ENCODE peak calls at places on chromosomes 3 and 15, in four cellular contexts. D, B, X and M are unnamed samples.

GRCh38 chr15:89765694-89766093 is 10.4 kb upstream of the MESP2 start:
- DNase-seq in D (no peak), X (no peak), B (no peak), M (no peak)

GRCh38 chr15:33086500-33087141 is 107.9 kb downstream of the FMN1 start:
- DNase-seq in X (no peak), D (no peak), B (peak; percentile 87), M (peak; percentile 66)

GRCh38 chr3:12400795-12401194 is 83.5 kb upstream of the TSEN2 start:
- DNase-seq in B (peak; percentile 86), D (no peak), X (no peak), M (no peak)

GRCh38 chr3:55592572-55592971 is 105.5 kb upstream of the WNT5A start:
- DNase-seq in B (no peak), D (no peak), X (no peak), M (no peak)

GRCh38 chr3:195546130-195546560 is 3.0 kb upstream of the PPP1R2 start:
- DNase-seq in B (peak; percentile 73), X (no peak), D (no peak), M (no peak)

GRCh38 chr15:28935316-28935715 is 49.5 kb downstream of the APBA2 start:
- DNase-seq in X (no peak), B (no peak), D (no peak), M (peak; percentile 11)

GRCh38 chr15:85500729-85501128 is 120.3 kb downstream of the AKAP13 start:
- DNase-seq in D (no peak), B (peak; percentile 15), X (peak; percentile 40), M (no peak)

GRCh38 chr15:90190606-90191343 is 10.4 kb upstream of the SEMA4B start:
- DNase-seq in D (no peak), X (no peak), B (no peak), M (peak; percentile 84)

GRCh38 chr3:63355809-63356208 is 77.7 kb downstream of the SYNPR start:
- DNase-seq in D (no peak), X (no peak), B (no peak), M (no peak)

GRCh38 chr15:85723960-85724945 is 70.5 kb downstream of the KLHL25 start:
- DNase-seq in B (no peak), X (no peak), D (no peak), M (no peak)

GRCh38 chr15:64807751-64808222 is 17.7 kb downstream of the PIF1 start:
- DNase-seq in X (no peak), B (no peak), D (no peak), M (no peak)

GRCh38 chr15:52002351-52002750 is 16.7 kb upstream of the MAPK6 start:
- DNase-seq in B (no peak), D (no peak), X (no peak), M (no peak)

GRCh38 chr3:102586485-102586884 is 151.7 kb downstream of the ZPLD1 start:
- DNase-seq in B (no peak), X (no peak), D (no peak), M (no peak)

GRCh38 chr15:77521206-77521605 is 100.5 kb downstream of the HMG20A start:
- DNase-seq in X (no peak), D (no peak), B (no peak), M (no peak)

GRCh38 chr3:105527949-105528348 is 161.2 kb downstream of the ALCAM start:
- DNase-seq in D (no peak), X (no peak), B (peak; percentile 49), M (no peak)

GRCh38 chr3:171904829-171905228 is 61.7 kb downstream of the TMEM212 start:
- DNase-seq in X (no peak), D (no peak), B (peak; percentile 28), M (no peak)

GRCh38 chr3:72205297-72205696 is 420.3 kb upstream of the PROK2 start:
- DNase-seq in X (no peak), D (no peak), B (no peak), M (no peak)

GRCh38 chr3:162437480-162437879 is 940.9 kb downstream of the OTOL1 start:
- DNase-seq in X (no peak), B (peak; percentile 52), D (no peak), M (no peak)

GRCh38 chr3:65597225-65597951 is 441.3 kb downstream of the MAGI1 start:
- DNase-seq in X (peak; percentile 50), B (peak; percentile 54), D (no peak), M (no peak)

GRCh38 chr3:42398080-42398479 is 12.3 kb downstream of the LYZL4 start:
- DNase-seq in X (no peak), D (no peak), B (no peak), M (no peak)
- TF ChIP-seq POLR2A in X (no peak), D (no peak), B (no peak), M (no peak)

GRCh38 chr3:124032881-124033359 is 41.0 kb upstream of the ROPN1 start:
- DNase-seq in D (no peak), B (peak; percentile 71), X (peak; percentile 91), M (peak; percentile 54)
- TF ChIP-seq POLR2A in D (no peak), B (no peak), X (no peak), M (no peak)

DNA sequence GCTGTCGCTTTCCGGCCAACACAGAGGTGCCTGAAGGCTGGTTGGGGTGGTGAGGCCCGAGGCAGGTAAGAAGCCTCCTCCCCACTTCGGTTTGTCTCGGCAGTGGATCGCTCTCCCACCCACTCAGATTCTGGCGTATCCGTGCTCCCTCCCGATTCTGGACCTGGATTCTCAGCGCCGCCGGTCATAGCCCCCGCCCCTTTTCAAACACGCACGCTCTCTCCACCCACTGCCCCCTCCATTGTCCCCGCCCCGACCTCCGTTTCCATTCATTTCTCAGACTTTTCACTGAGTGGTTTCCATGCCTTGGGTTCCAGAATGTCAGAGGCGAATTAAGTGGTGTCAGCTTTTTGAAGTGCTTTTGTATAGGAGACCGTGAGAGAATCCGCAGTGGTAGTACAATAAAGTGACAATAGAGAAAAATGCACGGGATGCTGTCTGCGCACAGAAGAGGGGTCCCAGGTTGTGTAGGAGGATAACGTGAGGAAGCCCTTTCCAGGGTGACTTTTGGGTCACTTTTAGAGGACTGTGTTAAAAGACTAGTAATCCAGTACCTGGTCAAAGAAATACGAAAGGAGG is at the start of gene SENP8:
- DNase-seq in B (no peak), D (peak; percentile 76), X (no peak), M (no peak)
- TF ChIP-seq POLR2A in B (peak; percentile 91), D (no peak), X (no peak), M (peak; percentile 75)

GRCh38 chr15:80152896-80153876 is at the start of gene FAH:
- DNase-seq in D (no peak), B (peak; percentile 53), X (no peak), M (peak; percentile 73)
- TF ChIP-seq POLR2A in D (no peak), B (no peak), X (no peak), M (peak; percentile 32)